ENCODE peak calls at places on chromosomes 3 and 15, in six cellular contexts. T, Z, P, U, G and W are unnamed samples.

GRCh38 chr15:64503197-64503596 is 42.8 kb downstream of the ZNF609 start:
- DNase-seq in T (no peak), Z (peak; percentile 74), P (no peak), U (no peak), G (peak; percentile 66), W (peak; percentile 59)

GRCh38 chr15:47717036-47717611 is at the start of gene SEMA6D:
- DNase-seq in T (peak; percentile 93), Z (peak; percentile 85), P (peak; percentile 57), U (no peak), G (peak; percentile 83), W (peak; percentile 87)

GRCh38 chr3:61537366-61537765 is 24.0 kb upstream of the PTPRG start:
- DNase-seq in T (no peak), Z (no peak), P (no peak), U (no peak), G (peak; percentile 21), W (no peak)

GRCh38 chr3:13187593-13187992 is 114.4 kb upstream of the IQSEC1 start:
- DNase-seq in T (no peak), Z (no peak), P (no peak), U (no peak), G (no peak), W (no peak)

GRCh38 chr15:26449296-26449695 is 323.6 kb downstream of the GABRB3 start:
- DNase-seq in T (no peak), Z (no peak), P (peak; percentile 1), U (no peak), G (peak; percentile 85), W (peak; percentile 1)

GRCh38 chr3:158447408-158447807 is 123.6 kb upstream of the MLF1 start:
- DNase-seq in T (no peak), Z (peak; percentile 22), P (no peak), U (no peak), G (no peak), W (peak; percentile 20)

GRCh38 chr3:38834110-38834509 is 18.1 kb upstream of the SCN10A start:
- DNase-seq in T (no peak), Z (peak; percentile 81), P (peak; percentile 26), U (peak; percentile 36), G (peak; percentile 86), W (peak; percentile 92)

GRCh38 chr3:172397716-172398405 is 50.4 kb downstream of the GHSR start:
- DNase-seq in T (no peak), Z (peak; percentile 88), P (no peak), U (no peak), G (peak; percentile 25), W (peak; percentile 60)

GRCh38 chr3:101036213-101036618 is 43.0 kb upstream of the ABI3BP start:
- DNase-seq in T (no peak), Z (peak; percentile 96), P (peak; percentile 91), U (peak; percentile 91), G (peak; percentile 98), W (peak; percentile 94)

GRCh38 chr3:18445421-18446066 is 20.4 kb upstream of the SATB1 start:
- DNase-seq in T (peak; percentile 70), Z (no peak), P (no peak), U (no peak), G (no peak), W (no peak)

GRCh38 chr15:85485956-85486567 is 105.7 kb downstream of the AKAP13 start:
- DNase-seq in T (peak; percentile 61), Z (peak; percentile 81), P (peak; percentile 79), U (peak; percentile 56), G (peak; percentile 61), W (peak; percentile 62)

GRCh38 chr3:50089603-50089945 is 855 bp downstream of the RBM5 start:
- DNase-seq in T (no peak), Z (peak; percentile 21), P (no peak), U (no peak), G (peak; percentile 45), W (peak; percentile 74)

GRCh38 chr3:32110233-32110760 is 3.9 kb downstream of the GPD1L start:
- DNase-seq in T (no peak), Z (no peak), P (no peak), U (peak; percentile 14), G (no peak), W (no peak)

GRCh38 chr15:58146734-58147133 is 8.6 kb downstream of the AQP9 start:
- DNase-seq in T (no peak), Z (no peak), P (peak; percentile 20), U (no peak), G (no peak), W (peak; percentile 36)

GRCh38 chr3:196771067-196771466 is 31.4 kb downstream of the PAK2 start:
- DNase-seq in T (no peak), Z (no peak), P (no peak), U (no peak), G (no peak), W (no peak)

GRCh38 chr15:63436872-63437375 is 55.3 kb upstream of the CA12 start:
- DNase-seq in T (peak; percentile 71), Z (peak; percentile 84), P (peak; percentile 57), U (peak; percentile 52), G (peak; percentile 79), W (peak; percentile 82)

GRCh38 chr3:129228891-129229585 is 20.4 kb upstream of the COPG1 start:
- DNase-seq in T (peak; percentile 42), Z (peak; percentile 88), P (peak; percentile 78), U (peak; percentile 42), G (peak; percentile 89), W (peak; percentile 88)

GRCh38 chr15:92454525-92455105 is 60.9 kb downstream of the ST8SIA2 start:
- DNase-seq in T (no peak), Z (no peak), P (no peak), U (no peak), G (no peak), W (no peak)

GRCh38 chr3:48919215-48920138 is 835 bp downstream of the ARIH2 start:
- DNase-seq in T (peak; percentile 81), Z (peak; percentile 50), P (peak; percentile 52), U (peak; percentile 29), G (peak; percentile 52), W (peak; percentile 75)

GRCh38 chr3:70855139-70855538 is 542.7 kb upstream of the MDFIC2 start:
- DNase-seq in T (no peak), Z (peak; percentile 42), P (no peak), U (no peak), G (peak; percentile 22), W (no peak)

GRCh38 chr3:168620854-168621253 is 525.1 kb upstream of the GOLIM4 start:
- DNase-seq in T (peak; percentile 36), Z (no peak), P (no peak), U (peak; percentile 18), G (peak; percentile 6), W (peak; percentile 32)

GRCh38 chr15:92914103-92914499 is 14.0 kb downstream of the CHD2 start:
- DNase-seq in T (no peak), Z (no peak), P (no peak), U (no peak), G (no peak), W (no peak)

GRCh38 chr3:118146658-118147375 is 887.8 kb downstream of the IGSF11 start:
- DNase-seq in T (no peak), Z (no peak), P (no peak), U (no peak), G (no peak), W (no peak)

DNA sequence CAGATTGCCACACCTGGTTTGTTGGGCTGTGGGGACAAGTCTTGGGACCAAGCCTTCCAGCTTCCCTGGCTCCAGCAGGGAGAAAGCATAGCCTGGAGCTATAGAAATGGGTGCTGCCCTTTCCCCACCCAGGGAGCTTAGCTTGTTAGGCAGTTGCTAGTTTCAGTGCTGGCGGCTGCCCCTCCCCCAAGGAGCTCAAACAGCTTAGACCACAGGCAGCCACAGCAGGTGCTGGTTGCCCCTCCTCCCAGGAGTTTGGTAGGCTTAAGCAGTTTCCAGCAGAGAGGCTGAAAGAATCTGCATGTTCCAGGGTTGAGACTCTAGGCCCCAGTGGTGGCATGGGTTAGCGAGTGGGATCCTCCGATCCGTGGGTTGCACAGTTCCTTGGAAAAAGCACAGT is 889.7 kb downstream of the IGSF11 start:
- DNase-seq in T (no peak), Z (no peak), P (no peak), U (no peak), G (no peak), W (no peak)
- H2AFZ ChIP-seq in T (no peak overlapping the region), Z (no peak overlapping the region), P (no peak overlapping the region), U (no peak overlapping the region), G (no peak overlapping the region), W (no peak overlapping the region)

GRCh38 chr3:14691719-14692118 is 16.8 kb downstream of the C3orf20 start:
- DNase-seq in T (no peak), Z (no peak), P (no peak), U (no peak), G (no peak), W (no peak)

GRCh38 chr3:14689247-14689980 is 14.5 kb downstream of the C3orf20 start:
- DNase-seq in T (no peak), Z (no peak), P (no peak), U (no peak), G (no peak), W (no peak)

GRCh38 chr3:14687360-14687759 is 12.4 kb downstream of the C3orf20 start:
- DNase-seq in T (no peak), Z (no peak), P (no peak), U (no peak), G (no peak), W (no peak)

GRCh38 chr3:14691239-14691638 is 16.3 kb downstream of the C3orf20 start:
- DNase-seq in T (no peak), Z (no peak), P (no peak), U (no peak), G (no peak), W (no peak)

GRCh38 chr3:14688525-14688924 is 13.6 kb downstream of the C3orf20 start:
- DNase-seq in T (no peak), Z (no peak), P (no peak), U (no peak), G (no peak), W (no peak)
- H3K27ac ChIP-seq in T (no peak overlapping the region), Z (no peak overlapping the region), P (no peak overlapping the region), U (no peak overlapping the region), G (no peak overlapping the region), W (no peak overlapping the region)

GRCh38 chr3:179681492-179682263 is 28.8 kb downstream of the USP13 start:
- DNase-seq in T (no peak), Z (peak; percentile 36), P (no peak), U (no peak), G (no peak), W (no peak)
- H2AFZ ChIP-seq in T (no peak overlapping the region), Z (no peak overlapping the region), P (no peak overlapping the region), U (no peak overlapping the region), G (peak overlapping the region; percentile 24), W (peak overlapping the region; percentile 39)

GRCh38 chr3:33117461-33117860 is 3.6 kb downstream of the CRTAP start:
- DNase-seq in T (no peak), Z (no peak), P (no peak), U (no peak), G (no peak), W (no peak)

GRCh38 chr3:33113772-33114621 is at the start of gene CRTAP:
- DNase-seq in T (peak; percentile 92), Z (peak; percentile 94), P (peak; percentile 95), U (peak; percentile 96), G (peak; percentile 98), W (peak; percentile 95)

GRCh38 chr3:33115024-33115768 is 1.4 kb downstream of the CRTAP start:
- DNase-seq in T (no peak), Z (peak; percentile 84), P (peak; percentile 89), U (peak; percentile 50), G (peak; percentile 93), W (peak; percentile 96)

GRCh38 chr3:33111581-33111980 is 2.2 kb upstream of the CRTAP start:
- DNase-seq in T (no peak), Z (no peak), P (no peak), U (no peak), G (no peak), W (no peak)

GRCh38 chr3:33114622-33115023 is 809 bp downstream of the CRTAP start:
- DNase-seq in T (no peak), Z (no peak), P (no peak), U (no peak), G (no peak), W (no peak)
- H3K27ac ChIP-seq in T (peak overlapping the region; percentile 89), Z (peak overlapping the region; percentile 70), P (peak overlapping the region; percentile 70), U (peak overlapping the region; percentile 72), G (peak overlapping the region; percentile 62), W (peak overlapping the region; percentile 97)